ENCODE peak calls at places on chromosomes 6 and 20, in nine cellular contexts. One of them, this sample, is unnamed. For H3K36me3, the result is how much of the 10 kb centered on the place peaks cover.

GRCh38 chr6:83055366-83055964 is 10.2 kb downstream of the UBE3D start:
- DNase-seq in ovary: peak
- DNase-seq in SK-N-SH: peak
- DNase-seq in GM23248: peak
- DNase-seq in brain microvascular endothelial cell: peak
- DNase-seq in endodermal cell: peak
- DNase-seq in CD8-positive, alpha-beta T cell: peak
- DNase-seq in adrenal gland: no peak
- DNase-seq in Panc1: no peak
- DNase-seq in this sample: no peak

GRCh38 chr6:154849475-154849874 is 116.3 kb downstream of the SCAF8 start:
- DNase-seq in ovary: no peak
- DNase-seq in SK-N-SH: no peak
- DNase-seq in GM23248: no peak
- DNase-seq in brain microvascular endothelial cell: no peak
- DNase-seq in endodermal cell: no peak
- DNase-seq in CD8-positive, alpha-beta T cell: no peak
- DNase-seq in adrenal gland: no peak
- DNase-seq in Panc1: no peak
- DNase-seq in this sample: no peak

GRCh38 chr20:43138061-43138860 is 51.4 kb downstream of the PTPRT start:
- DNase-seq in ovary: no peak
- DNase-seq in SK-N-SH: no peak
- DNase-seq in GM23248: no peak
- DNase-seq in brain microvascular endothelial cell: no peak
- DNase-seq in endodermal cell: no peak
- DNase-seq in CD8-positive, alpha-beta T cell: no peak
- DNase-seq in adrenal gland: no peak
- DNase-seq in Panc1: no peak
- DNase-seq in this sample: peak

GRCh38 chr20:37933797-37934633 is 31.1 kb downstream of the VSTM2L start:
- DNase-seq in ovary: no peak
- DNase-seq in SK-N-SH: no peak
- DNase-seq in GM23248: no peak
- DNase-seq in brain microvascular endothelial cell: no peak
- DNase-seq in endodermal cell: no peak
- DNase-seq in CD8-positive, alpha-beta T cell: no peak
- DNase-seq in adrenal gland: no peak
- DNase-seq in Panc1: no peak
- DNase-seq in this sample: no peak

GRCh38 chr20:58261660-58262059 is 33.2 kb upstream of the ANKRD60 start:
- DNase-seq in ovary: no peak
- DNase-seq in SK-N-SH: no peak
- DNase-seq in GM23248: no peak
- DNase-seq in brain microvascular endothelial cell: no peak
- DNase-seq in endodermal cell: no peak
- DNase-seq in CD8-positive, alpha-beta T cell: no peak
- DNase-seq in adrenal gland: no peak
- DNase-seq in Panc1: no peak
- DNase-seq in this sample: no peak

GRCh38 chr6:46935687-46936086 is 13.9 kb upstream of the ADGRF5 start:
- DNase-seq in ovary: no peak
- DNase-seq in SK-N-SH: no peak
- DNase-seq in GM23248: no peak
- DNase-seq in brain microvascular endothelial cell: no peak
- DNase-seq in endodermal cell: peak
- DNase-seq in CD8-positive, alpha-beta T cell: no peak
- DNase-seq in adrenal gland: peak
- DNase-seq in Panc1: no peak
- DNase-seq in this sample: peak

GRCh38 chr6:44076366-44077200 is 50.7 kb downstream of the MRPL14 start:
- DNase-seq in ovary: peak
- DNase-seq in SK-N-SH: peak
- DNase-seq in GM23248: peak
- DNase-seq in brain microvascular endothelial cell: no peak
- DNase-seq in endodermal cell: peak
- DNase-seq in CD8-positive, alpha-beta T cell: no peak
- DNase-seq in adrenal gland: no peak
- DNase-seq in Panc1: no peak
- DNase-seq in this sample: peak

GRCh38 chr6:11207199-11207968 is 25.1 kb downstream of the NEDD9 start:
- DNase-seq in ovary: no peak
- DNase-seq in SK-N-SH: no peak
- DNase-seq in GM23248: peak
- DNase-seq in brain microvascular endothelial cell: peak
- DNase-seq in endodermal cell: peak
- DNase-seq in CD8-positive, alpha-beta T cell: no peak
- DNase-seq in adrenal gland: peak
- DNase-seq in Panc1: peak
- DNase-seq in this sample: peak

GRCh38 chr6:28606424-28607391 is 81.0 kb downstream of the GPX5 start:
- DNase-seq in ovary: peak
- DNase-seq in SK-N-SH: peak
- DNase-seq in GM23248: peak
- DNase-seq in brain microvascular endothelial cell: peak
- DNase-seq in endodermal cell: peak
- DNase-seq in CD8-positive, alpha-beta T cell: no peak
- DNase-seq in adrenal gland: no peak
- DNase-seq in Panc1: peak
- DNase-seq in this sample: no peak

GRCh38 chr6:144063246-144063743 is 32.1 kb downstream of the SF3B5 start:
- DNase-seq in ovary: no peak
- DNase-seq in SK-N-SH: no peak
- DNase-seq in GM23248: peak
- DNase-seq in brain microvascular endothelial cell: no peak
- DNase-seq in endodermal cell: peak
- DNase-seq in CD8-positive, alpha-beta T cell: no peak
- DNase-seq in adrenal gland: peak
- DNase-seq in Panc1: no peak
- DNase-seq in this sample: no peak

GRCh38 chr20:51312480-51312783 is 230.1 kb downstream of the NFATC2 start:
- DNase-seq in ovary: no peak
- DNase-seq in SK-N-SH: no peak
- DNase-seq in GM23248: no peak
- DNase-seq in brain microvascular endothelial cell: no peak
- DNase-seq in endodermal cell: peak
- DNase-seq in CD8-positive, alpha-beta T cell: no peak
- DNase-seq in adrenal gland: no peak
- DNase-seq in Panc1: no peak
- DNase-seq in this sample: no peak

GRCh38 chr6:70469965-70470364 is 56.7 kb downstream of the FAM135A start:
- DNase-seq in ovary: no peak
- DNase-seq in SK-N-SH: no peak
- DNase-seq in GM23248: no peak
- DNase-seq in brain microvascular endothelial cell: no peak
- DNase-seq in endodermal cell: no peak
- DNase-seq in CD8-positive, alpha-beta T cell: no peak
- DNase-seq in adrenal gland: no peak
- DNase-seq in Panc1: no peak
- DNase-seq in this sample: no peak

DNA sequence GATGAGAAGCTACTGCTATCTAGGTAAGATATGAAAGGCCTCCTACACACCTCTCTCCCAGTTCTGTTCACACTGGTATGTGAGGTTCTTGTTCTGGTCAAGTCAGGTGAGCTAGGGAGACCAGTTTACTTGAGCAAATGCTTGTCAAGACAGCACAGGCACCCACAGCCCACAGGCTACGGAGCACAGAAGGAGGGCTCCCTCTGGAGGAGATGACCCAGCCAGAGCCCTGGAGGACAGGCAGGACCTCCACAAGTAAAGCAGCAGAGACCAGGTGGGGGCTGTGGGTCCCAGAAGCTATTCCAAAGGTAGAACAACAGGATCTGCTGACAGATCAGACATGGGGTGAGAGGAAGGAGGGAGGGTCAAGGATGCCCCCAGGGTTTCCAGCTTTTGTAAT is 13.2 kb downstream of the MMP24OS start:
- DNase-seq in ovary: no peak
- DNase-seq in SK-N-SH: no peak
- DNase-seq in GM23248: peak
- DNase-seq in brain microvascular endothelial cell: no peak
- DNase-seq in endodermal cell: peak
- DNase-seq in CD8-positive, alpha-beta T cell: no peak
- DNase-seq in adrenal gland: no peak
- DNase-seq in Panc1: no peak
- DNase-seq in this sample: no peak
- H3K36me3 ChIP-seq in ovary: under half
- H3K36me3 ChIP-seq in SK-N-SH: under half
- H3K36me3 ChIP-seq in GM23248: under half
- H3K36me3 ChIP-seq in brain microvascular endothelial cell: under half
- H3K36me3 ChIP-seq in endodermal cell: under half
- H3K36me3 ChIP-seq in CD8-positive, alpha-beta T cell: under half
- H3K36me3 ChIP-seq in adrenal gland: under half
- H3K36me3 ChIP-seq in Panc1: under half
- H3K36me3 ChIP-seq in this sample: under half

GRCh38 chr20:53033176-53033575 is 61.0 kb downstream of the TSHZ2 start:
- DNase-seq in ovary: no peak
- DNase-seq in SK-N-SH: no peak
- DNase-seq in GM23248: peak
- DNase-seq in brain microvascular endothelial cell: no peak
- DNase-seq in endodermal cell: no peak
- DNase-seq in CD8-positive, alpha-beta T cell: no peak
- DNase-seq in adrenal gland: no peak
- DNase-seq in Panc1: no peak
- DNase-seq in this sample: no peak
- H3K36me3 ChIP-seq in ovary: under half
- H3K36me3 ChIP-seq in SK-N-SH: under half
- H3K36me3 ChIP-seq in GM23248: under half
- H3K36me3 ChIP-seq in brain microvascular endothelial cell: under half
- H3K36me3 ChIP-seq in endodermal cell: under half
- H3K36me3 ChIP-seq in CD8-positive, alpha-beta T cell: under half
- H3K36me3 ChIP-seq in adrenal gland: under half
- H3K36me3 ChIP-seq in Panc1: under half
- H3K36me3 ChIP-seq in this sample: under half

GRCh38 chr20:45951474-45951873 is 17.0 kb downstream of the PCIF1 start:
- DNase-seq in ovary: no peak
- DNase-seq in SK-N-SH: no peak
- DNase-seq in GM23248: no peak
- DNase-seq in brain microvascular endothelial cell: no peak
- DNase-seq in endodermal cell: no peak
- DNase-seq in CD8-positive, alpha-beta T cell: no peak
- DNase-seq in adrenal gland: no peak
- DNase-seq in Panc1: no peak
- DNase-seq in this sample: no peak
- H3K36me3 ChIP-seq in ovary: under half
- H3K36me3 ChIP-seq in SK-N-SH: half or more
- H3K36me3 ChIP-seq in GM23248: under half
- H3K36me3 ChIP-seq in brain microvascular endothelial cell: half or more
- H3K36me3 ChIP-seq in endodermal cell: half or more
- H3K36me3 ChIP-seq in CD8-positive, alpha-beta T cell: half or more
- H3K36me3 ChIP-seq in adrenal gland: under half
- H3K36me3 ChIP-seq in Panc1: under half
- H3K36me3 ChIP-seq in this sample: half or more

DNA sequence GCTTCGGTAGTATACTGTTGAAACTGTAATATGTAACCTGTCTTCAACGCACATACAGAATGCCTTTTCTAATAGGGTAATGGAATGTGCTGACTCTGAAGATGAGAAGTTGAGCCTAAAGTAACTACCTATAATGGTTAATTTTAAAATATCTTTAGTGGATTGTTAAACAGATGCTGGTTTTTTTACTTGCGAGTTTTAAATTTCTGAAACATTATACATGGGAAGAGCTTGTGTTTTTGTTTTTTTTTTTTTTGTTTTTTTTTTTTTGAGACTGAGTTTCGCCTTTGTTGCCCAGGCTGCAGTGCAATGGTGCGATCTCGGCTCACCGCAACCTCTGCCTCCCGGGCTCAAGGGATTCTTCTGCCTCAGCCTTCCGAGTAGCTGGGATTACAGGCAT is 166.9 kb downstream of the JARID2 start:
- DNase-seq in ovary: no peak
- DNase-seq in SK-N-SH: no peak
- DNase-seq in GM23248: no peak
- DNase-seq in brain microvascular endothelial cell: no peak
- DNase-seq in endodermal cell: no peak
- DNase-seq in CD8-positive, alpha-beta T cell: no peak
- DNase-seq in adrenal gland: no peak
- DNase-seq in Panc1: no peak
- DNase-seq in this sample: no peak
- H3K36me3 ChIP-seq in ovary: under half
- H3K36me3 ChIP-seq in SK-N-SH: under half
- H3K36me3 ChIP-seq in GM23248: under half
- H3K36me3 ChIP-seq in brain microvascular endothelial cell: under half
- H3K36me3 ChIP-seq in endodermal cell: under half
- H3K36me3 ChIP-seq in CD8-positive, alpha-beta T cell: under half
- H3K36me3 ChIP-seq in adrenal gland: under half
- H3K36me3 ChIP-seq in Panc1: under half
- H3K36me3 ChIP-seq in this sample: under half

This sample was measured in heart left ventricle.